ENCODE peak calls at places on chromosomes 16 and 17, in seven cellular contexts. S is A673, R is lung, J is A549, G is endodermal cell, D is mesenchymal stem cell, C is adipocyte. A is an unnamed sample.

GRCh38 chr17:76517638-76518038 is 16.4 kb upstream of the RHBDF2 start:
- DNase-seq in S (no peak), R (no peak), J (no peak), G (no peak), D (no peak), C (no peak), A (no peak)

GRCh38 chr16:12252616-12253015 is 276.1 kb downstream of the SNX29 start:
- DNase-seq in S (peak; percentile 6), R (no peak), J (no peak), G (no peak), D (no peak), C (no peak), A (no peak)

GRCh38 chr16:11561440-11561797 is 25.3 kb downstream of the LITAF start:
- DNase-seq in S (no peak), R (no peak), J (no peak), G (no peak), D (peak; percentile 17), C (peak; percentile 46), A (no peak)

GRCh38 chr16:19429271-19429670 is 11.6 kb downstream of the TMC5 start:
- DNase-seq in S (no peak), R (peak; percentile 42), J (peak; percentile 44), G (no peak), D (no peak), C (no peak), A (no peak)

GRCh38 chr17:8753976-8754440 is 4.3 kb downstream of the SPDYE4 start:
- DNase-seq in S (peak; percentile 52), R (no peak), J (peak; percentile 64), G (no peak), D (peak; percentile 7), C (peak; percentile 31), A (peak; percentile 29)

GRCh38 chr17:68455756-68456528 is 1.4 kb downstream of the WIPI1 start:
- DNase-seq in S (no peak), R (no peak), J (peak; percentile 21), G (no peak), D (peak; percentile 82), C (peak; percentile 94), A (no peak)

GRCh38 chr17:67582632-67583230 is 135.0 kb upstream of the NOL11 start:
- DNase-seq in S (no peak), R (no peak), J (no peak), G (peak; percentile 34), D (peak; percentile 47), C (no peak), A (no peak)

GRCh38 chr16:17173134-17173729 is 297.5 kb downstream of the XYLT1 start:
- DNase-seq in S (no peak), R (peak; percentile 60), J (no peak), G (no peak), D (no peak), C (peak; percentile 73), A (no peak)

GRCh38 chr16:20744922-20745440 is 3.4 kb upstream of the THUMPD1 start:
- DNase-seq in S (no peak), R (no peak), J (no peak), G (no peak), D (no peak), C (no peak), A (no peak)

GRCh38 chr16:84174396-84174795 is 12.5 kb downstream of the TAF1C start:
- DNase-seq in S (no peak), R (no peak), J (no peak), G (peak; percentile 38), D (no peak), C (no peak), A (no peak)

GRCh38 chr17:63649813-63650212 is 27.6 kb downstream of the MAP3K3 start:
- DNase-seq in S (no peak), R (peak; percentile 31), J (no peak), G (no peak), D (no peak), C (no peak), A (no peak)

GRCh38 chr16:14458576-14458975 is 171.5 kb downstream of the PARN start:
- DNase-seq in S (no peak), R (no peak), J (no peak), G (peak; percentile 68), D (no peak), C (no peak), A (no peak)

GRCh38 chr17:17943281-17943984 is 28.8 kb downstream of the TOM1L2 start:
- DNase-seq in S (peak; percentile 81), R (no peak), J (no peak), G (peak; percentile 82), D (no peak), C (no peak), A (no peak)

GRCh38 chr17:354651-355556 is 2.3 kb upstream of the RPH3AL start:
- DNase-seq in S (no peak), R (peak; percentile 83), J (peak; percentile 48), G (no peak), D (no peak), C (no peak), A (no peak)

GRCh38 chr17:39738568-39738901 is 797 bp downstream of the GRB7 start:
- DNase-seq in S (no peak), R (no peak), J (peak; percentile 71), G (peak; percentile 91), D (no peak), C (no peak), A (peak; percentile 39)

GRCh38 chr16:1470543-1471251 is 4.1 kb downstream of the CLCN7 start:
- DNase-seq in S (no peak), R (peak; percentile 52), J (no peak), G (no peak), D (peak; percentile 68), C (no peak), A (no peak)

GRCh38 chr16:71439531-71439930 is 2.3 kb downstream of the TLE7 start:
- DNase-seq in S (no peak), R (no peak), J (no peak), G (no peak), D (no peak), C (no peak), A (no peak)

DNA sequence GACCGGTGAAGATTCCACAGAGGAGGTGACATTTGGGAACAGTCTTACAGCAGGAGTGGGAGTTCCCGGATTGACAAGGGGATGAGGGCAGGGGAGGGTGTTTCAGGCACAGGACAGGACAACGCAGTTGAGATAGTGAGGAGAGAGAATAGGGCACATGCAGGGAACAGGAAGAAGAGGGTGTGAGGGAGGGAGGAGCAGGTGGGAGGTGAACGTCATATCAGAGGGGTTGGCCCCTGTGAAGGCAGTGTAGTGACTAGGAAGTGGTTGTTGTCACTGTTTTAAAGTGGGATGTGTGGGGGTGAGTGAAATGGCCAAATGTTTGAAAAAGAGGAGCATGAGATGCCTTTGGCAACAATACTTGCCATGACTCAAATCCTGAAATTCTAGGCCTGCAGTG is 12.2 kb downstream of the PRKCB start:
- DNase-seq in S (no peak), R (no peak), J (no peak), G (no peak), D (no peak), C (no peak), A (peak; percentile 79)
- H3K4me1 ChIP-seq in S (no peaks in the 10 kb centered on the region), R (no peaks in the 10 kb centered on the region), J (no peaks in the 10 kb centered on the region), G (no peaks in the 10 kb centered on the region), D (no peaks in the 10 kb centered on the region), C (no peaks in the 10 kb centered on the region), A (no peaks in the 10 kb centered on the region)

GRCh38 chr17:31560836-31561235 is 169.4 kb downstream of the RAB11FIP4 start:
- DNase-seq in S (no peak), R (no peak), J (no peak), G (peak; percentile 79), D (peak; percentile 36), C (peak; percentile 36), A (no peak)
- H3K4me3 ChIP-seq in S (no peak overlapping the region), R (no peak overlapping the region), J (no peak overlapping the region), G (peak overlapping the region; percentile 54), D (peak overlapping the region; percentile 35), C (peak overlapping the region; percentile 93), A (no peak overlapping the region)

GRCh38 chr16:54286067-54286329 is 589 bp downstream of the IRX3 start:
- DNase-seq in S (no peak), R (no peak), J (no peak), G (no peak), D (no peak), C (no peak), A (no peak)

GRCh38 chr16:54288592-54289241 is 2.1 kb upstream of the IRX3 start:
- DNase-seq in S (no peak), R (no peak), J (no peak), G (peak; percentile 55), D (no peak), C (no peak), A (no peak)

GRCh38 chr16:54286330-54287017 is at the start of gene IRX3:
- DNase-seq in S (peak; percentile 97), R (peak; percentile 91), J (peak; percentile 87), G (peak; percentile 92), D (peak; percentile 50), C (peak; percentile 98), A (no peak)

GRCh38 chr16:54287758-54288591 is 1.4 kb upstream of the IRX3 start:
- DNase-seq in S (no peak), R (no peak), J (no peak), G (peak; percentile 64), D (no peak), C (no peak), A (no peak)

DNA sequence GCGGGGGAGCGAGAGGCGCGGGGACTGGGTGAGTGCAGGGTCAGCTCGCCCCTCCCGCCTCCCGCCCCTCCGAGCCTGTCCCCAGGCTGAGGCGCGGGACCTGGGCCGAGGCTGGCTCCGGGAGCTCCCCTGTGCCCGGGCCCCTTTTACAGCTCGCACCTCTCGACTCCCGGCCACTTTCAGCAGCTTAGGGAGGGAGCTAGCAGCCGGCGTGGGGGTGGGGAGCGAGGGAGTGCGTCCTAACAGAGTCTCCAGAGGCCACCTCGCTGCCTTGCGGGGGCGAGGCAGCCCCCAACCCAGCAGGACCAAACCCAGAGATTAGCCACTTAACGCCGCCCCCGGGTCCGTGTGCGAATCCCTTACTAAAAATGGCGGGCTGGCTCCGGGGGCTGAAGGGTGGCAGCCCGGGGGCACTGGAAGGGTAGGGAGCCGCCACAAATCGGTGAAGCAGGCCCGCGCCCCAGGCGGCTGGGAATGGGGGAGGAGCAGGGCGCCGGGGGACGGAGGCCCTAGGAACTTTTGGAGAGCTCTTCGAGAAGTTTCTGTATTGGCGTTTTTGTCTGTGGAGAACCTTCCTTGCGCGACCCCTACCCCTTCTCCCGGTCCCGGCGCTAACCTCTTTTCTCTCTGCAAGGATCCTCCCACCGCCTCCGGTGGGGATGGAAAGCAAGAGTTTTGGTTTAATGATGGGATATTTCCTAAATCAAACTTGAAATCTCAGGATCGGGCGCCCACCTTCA is 601 bp upstream of the IRX3 start:
- DNase-seq in S (no peak), R (no peak), J (no peak), G (peak; percentile 92), D (no peak), C (peak; percentile 41), A (no peak)
- H3K4me1 ChIP-seq in S (no peaks in the 10 kb centered on the region), R (no peaks in the 10 kb centered on the region), J (peaks cover 15% of the 10 kb centered on the region), G (no peaks in the 10 kb centered on the region), D (peaks cover 48% of the 10 kb centered on the region), C (no peaks in the 10 kb centered on the region), A (peaks cover 14% of the 10 kb centered on the region)

GRCh38 chr17:48542114-48542955 is 2.6 kb downstream of the HOXB2 start:
- DNase-seq in S (no peak), R (no peak), J (no peak), G (peak; percentile 75), D (peak; percentile 62), C (no peak), A (no peak)

GRCh38 chr17:48544356-48545021 is 420 bp downstream of the HOXB2 start:
- DNase-seq in S (peak; percentile 91), R (peak; percentile 74), J (no peak), G (peak; percentile 90), D (peak; percentile 90), C (no peak), A (peak; percentile 51)

GRCh38 chr17:48541574-48542113 is 3.3 kb downstream of the HOXB2 start:
- DNase-seq in S (peak; percentile 78), R (no peak), J (no peak), G (peak; percentile 79), D (peak; percentile 80), C (no peak), A (peak; percentile 30)

GRCh38 chr17:48543854-48544355 is 1.0 kb downstream of the HOXB2 start:
- DNase-seq in S (no peak), R (no peak), J (no peak), G (no peak), D (peak; percentile 67), C (no peak), A (peak; percentile 29)

GRCh38 chr17:48542956-48543853 is 1.7 kb downstream of the HOXB2 start:
- DNase-seq in S (peak; percentile 67), R (no peak), J (peak; percentile 75), G (peak; percentile 93), D (peak; percentile 66), C (peak; percentile 13), A (peak; percentile 63)
- H3K4me3 ChIP-seq in S (peak overlapping the region; percentile 85), R (peak overlapping the region; percentile 47), J (peak overlapping the region; percentile 44), G (peak overlapping the region; percentile 82), D (peak overlapping the region; percentile 73), C (peak overlapping the region; percentile 95), A (peak overlapping the region; percentile 86)